ENCODE peak calls at places on chromosomes 11 and 22, in ten cellular contexts. L, S, H, Z, R, K, P, W, J and G are unnamed samples.

GRCh38 chr22:42699953-42700352 is 20.7 kb downstream of the A4GALT start:
- DNase-seq in K (no peak), Z (no peak), L (no peak), R (no peak), P (no peak), H (no peak), J (no peak), W (no peak), S (no peak), G (peak)

GRCh38 chr11:76250520-76251222 is 44.4 kb upstream of the WNT11 start:
- DNase-seq in P (no peak), H (no peak), R (no peak), Z (no peak), L (no peak), J (no peak), K (no peak), W (no peak), S (no peak), G (no peak)

GRCh38 chr11:60711316-60711715 is 11.9 kb downstream of the MS4A8 start:
- DNase-seq in S (no peak), R (no peak), J (no peak), L (no peak), W (no peak), P (no peak), Z (no peak), K (no peak), H (no peak), G (no peak)

GRCh38 chr11:75562836-75563484 is 907 bp downstream of the SERPINH1 start:
- DNase-seq in S (no peak), K (no peak), J (peak), L (peak), W (peak), P (no peak), Z (peak), H (no peak), R (no peak), G (peak)

GRCh38 chr11:126751242-126751641 is 249.3 kb downstream of the KIRREL3 start:
- DNase-seq in P (no peak), S (no peak), W (no peak), R (no peak), L (no peak), J (peak), K (no peak), Z (peak), H (no peak), G (no peak)

GRCh38 chr22:38740754-38741153 is 15.0 kb downstream of the SUN2 start:
- DNase-seq in J (no peak), P (no peak), R (no peak), Z (no peak), H (no peak), S (no peak), L (no peak), W (no peak), K (no peak), G (peak)

GRCh38 chr11:97990162-97990920 is 1030.4 kb upstream of the CNTN5 start:
- DNase-seq in R (no peak), K (no peak), W (no peak), P (no peak), Z (peak), H (no peak), S (no peak), J (no peak), L (peak), G (no peak)

GRCh38 chr11:125429174-125429707 is 66.8 kb downstream of the FEZ1 start:
- DNase-seq in J (peak), L (peak), Z (peak), K (peak), W (peak), S (peak), P (peak), H (peak), R (no peak), G (peak)

GRCh38 chr22:20741634-20742581 is 32.0 kb upstream of the SERPIND1 start:
- DNase-seq in J (peak), S (peak), H (no peak), Z (peak), L (peak), P (peak), R (no peak), K (no peak), W (peak), G (peak)

GRCh38 chr11:18277560-18278271 is 11.7 kb downstream of the SAA1 start:
- DNase-seq in P (no peak), W (no peak), Z (no peak), H (no peak), K (no peak), S (no peak), J (peak), L (no peak), R (no peak), G (no peak)

GRCh38 chr11:100800202-100800601 is 113.1 kb downstream of the ARHGAP42 start:
- DNase-seq in R (no peak), Z (peak), H (no peak), W (no peak), J (no peak), K (no peak), P (no peak), L (no peak), S (no peak), G (no peak)

GRCh38 chr11:61671527-61671926 is 8.7 kb upstream of the DAGLA start:
- DNase-seq in Z (peak), H (no peak), S (no peak), P (no peak), W (no peak), K (no peak), L (no peak), R (no peak), J (no peak), G (peak)

GRCh38 chr11:117419136-117419914 is 91.7 kb downstream of the CEP164 start:
- DNase-seq in J (peak), L (peak), Z (peak), K (no peak), R (peak), P (no peak), S (no peak), H (no peak), W (no peak), G (no peak)

GRCh38 chr11:73542175-73542574 is 55.7 kb downstream of the FAM168A start:
- DNase-seq in P (no peak), H (no peak), R (no peak), Z (no peak), W (no peak), S (no peak), L (no peak), K (no peak), J (no peak), G (no peak)